ENCODE peak calls at places on chromosomes 3 and 15, in five cellular contexts. One of them, this sample, is unnamed.

GRCh38 chr3:164004205-164004604 is 1074.1 kb downstream of the SI start:
- DNase-seq in K562: peak
- DNase-seq in GM12892: no peak
- DNase-seq in H1: peak
- DNase-seq in SK-N-SH: peak
- DNase-seq in this sample: no peak

GRCh38 chr15:50884583-50884982 is 23.9 kb upstream of the AP4E1 start:
- DNase-seq in K562: no peak
- DNase-seq in GM12892: no peak
- DNase-seq in H1: no peak
- DNase-seq in SK-N-SH: no peak
- DNase-seq in this sample: no peak

GRCh38 chr3:123694377-123695147 is 109.7 kb upstream of the HACD2 start:
- DNase-seq in K562: no peak
- DNase-seq in GM12892: no peak
- DNase-seq in H1: no peak
- DNase-seq in SK-N-SH: no peak
- DNase-seq in this sample: no peak

GRCh38 chr3:48439820-48440589 is at the start of the genes CCDC51 and TMA7:
- DNase-seq in K562: peak
- DNase-seq in GM12892: peak
- DNase-seq in H1: peak
- DNase-seq in SK-N-SH: peak
- DNase-seq in this sample: peak

GRCh38 chr3:22172964-22173363 is 422.0 kb upstream of the ZNF385D start:
- DNase-seq in K562: no peak
- DNase-seq in GM12892: no peak
- DNase-seq in H1: no peak
- DNase-seq in SK-N-SH: no peak
- DNase-seq in this sample: no peak

GRCh38 chr3:179321585-179322322 is 1.1 kb upstream of the ZNF639 start:
- DNase-seq in K562: peak
- DNase-seq in GM12892: no peak
- DNase-seq in H1: peak
- DNase-seq in SK-N-SH: peak
- DNase-seq in this sample: no peak

GRCh38 chr3:132622756-132623155 is 25.7 kb downstream of the ACKR4 start:
- DNase-seq in K562: no peak
- DNase-seq in GM12892: no peak
- DNase-seq in H1: no peak
- DNase-seq in SK-N-SH: no peak
- DNase-seq in this sample: no peak

GRCh38 chr3:38613426-38613825 is 36.1 kb downstream of the SCN5A start:
- DNase-seq in K562: no peak
- DNase-seq in GM12892: no peak
- DNase-seq in H1: no peak
- DNase-seq in SK-N-SH: no peak
- DNase-seq in this sample: no peak

GRCh38 chr3:11381563-11381962 is 109.4 kb downstream of the ATG7 start:
- DNase-seq in K562: no peak
- DNase-seq in GM12892: no peak
- DNase-seq in H1: no peak
- DNase-seq in SK-N-SH: no peak
- DNase-seq in this sample: no peak

GRCh38 chr3:37671926-37672325 is 189.8 kb upstream of the CTDSPL start:
- DNase-seq in K562: no peak
- DNase-seq in GM12892: no peak
- DNase-seq in H1: no peak
- DNase-seq in SK-N-SH: no peak
- DNase-seq in this sample: no peak

GRCh38 chr3:27025718-27026117 is 343.5 kb downstream of the NEK10 start:
- DNase-seq in K562: no peak
- DNase-seq in GM12892: no peak
- DNase-seq in H1: no peak
- DNase-seq in SK-N-SH: no peak
- DNase-seq in this sample: no peak

GRCh38 chr3:15728766-15729165 is 69.0 kb downstream of the ANKRD28 start:
- DNase-seq in K562: no peak
- DNase-seq in GM12892: no peak
- DNase-seq in H1: no peak
- DNase-seq in SK-N-SH: no peak
- DNase-seq in this sample: no peak

GRCh38 chr15:70522323-70522966 is 240.9 kb downstream of the UACA start:
- DNase-seq in K562: no peak
- DNase-seq in GM12892: no peak
- DNase-seq in H1: no peak
- DNase-seq in SK-N-SH: no peak
- DNase-seq in this sample: no peak

GRCh38 chr3:169199283-169199682 is 464.2 kb downstream of the MECOM start:
- DNase-seq in K562: no peak
- DNase-seq in GM12892: no peak
- DNase-seq in H1: no peak
- DNase-seq in SK-N-SH: no peak
- DNase-seq in this sample: no peak

GRCh38 chr15:64029633-64030032 is 16.7 kb downstream of the DAPK2 start:
- DNase-seq in K562: no peak
- DNase-seq in GM12892: no peak
- DNase-seq in H1: no peak
- DNase-seq in SK-N-SH: no peak
- DNase-seq in this sample: no peak

GRCh38 chr15:92623435-92623834 is 32.1 kb downstream of the FAM174B start:
- DNase-seq in K562: no peak
- DNase-seq in GM12892: no peak
- DNase-seq in H1: no peak
- DNase-seq in SK-N-SH: no peak
- DNase-seq in this sample: no peak

GRCh38 chr3:196604548-196604947 is 34.9 kb upstream of the NRROS start:
- DNase-seq in K562: peak
- DNase-seq in GM12892: no peak
- DNase-seq in H1: peak
- DNase-seq in SK-N-SH: no peak
- DNase-seq in this sample: no peak

GRCh38 chr15:79164465-79164864 is 73.9 kb upstream of the RASGRF1 start:
- DNase-seq in K562: no peak
- DNase-seq in GM12892: no peak
- DNase-seq in H1: no peak
- DNase-seq in SK-N-SH: no peak
- DNase-seq in this sample: no peak

GRCh38 chr3:150168694-150169093 is 198.0 kb upstream of the PFN2 start:
- DNase-seq in K562: peak
- DNase-seq in GM12892: no peak
- DNase-seq in H1: no peak
- DNase-seq in SK-N-SH: no peak
- DNase-seq in this sample: no peak

GRCh38 chr3:150169279-150169970 is 198.7 kb upstream of the PFN2 start:
- DNase-seq in K562: peak
- DNase-seq in GM12892: no peak
- DNase-seq in H1: no peak
- DNase-seq in SK-N-SH: no peak
- DNase-seq in this sample: no peak

GRCh38 chr3:150172356-150172755 is 201.7 kb upstream of the PFN2 start:
- DNase-seq in K562: no peak
- DNase-seq in GM12892: no peak
- DNase-seq in H1: no peak
- DNase-seq in SK-N-SH: no peak
- DNase-seq in this sample: no peak

GRCh38 chr3:150174179-150174578 is 203.5 kb upstream of the PFN2 start:
- DNase-seq in K562: no peak
- DNase-seq in GM12892: no peak
- DNase-seq in H1: no peak
- DNase-seq in SK-N-SH: no peak
- DNase-seq in this sample: no peak

GRCh38 chr3:150170843-150171513 is 200.3 kb upstream of the PFN2 start:
- DNase-seq in K562: no peak
- DNase-seq in GM12892: no peak
- DNase-seq in H1: no peak
- DNase-seq in SK-N-SH: no peak
- DNase-seq in this sample: no peak
- TF ChIP-seq TAF1 in K562: no peak
- TF ChIP-seq TAF1 in GM12892: no peak
- TF ChIP-seq TAF1 in H1: no peak
- TF ChIP-seq TAF1 in SK-N-SH: no peak
- TF ChIP-seq TAF1 in this sample: no peak

DNA sequence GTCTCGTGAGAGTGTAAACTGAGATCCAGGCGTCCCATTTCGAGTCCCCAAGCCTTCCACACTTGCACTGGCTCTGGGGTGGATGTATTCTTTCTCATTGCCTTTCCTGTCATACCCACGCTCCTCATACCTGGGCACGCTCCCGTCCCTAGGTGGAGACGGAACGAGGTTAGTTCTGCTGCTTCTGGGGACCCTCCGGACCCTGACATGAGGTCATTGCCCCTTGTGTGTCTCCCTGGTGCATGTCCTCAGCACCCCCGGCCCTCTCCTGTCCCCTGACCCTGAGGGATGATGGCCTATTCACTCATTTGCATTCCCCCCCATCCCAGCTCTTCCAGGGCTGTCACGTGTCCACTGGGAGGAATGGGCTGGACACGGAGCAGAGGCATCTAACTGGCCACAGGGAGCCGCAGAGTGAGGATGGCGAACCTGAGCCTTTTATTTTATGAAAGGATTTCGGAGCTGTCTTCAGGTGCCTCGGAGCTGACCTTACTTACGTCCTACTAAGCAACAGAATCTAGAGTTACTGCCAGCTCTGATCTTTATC is 8.2 kb downstream of the NIPA1 start:
- DNase-seq in K562: no peak
- DNase-seq in GM12892: no peak
- DNase-seq in H1: no peak
- DNase-seq in SK-N-SH: no peak
- DNase-seq in this sample: no peak
- TF ChIP-seq TAF1 in K562: no peak
- TF ChIP-seq TAF1 in GM12892: no peak
- TF ChIP-seq TAF1 in H1: no peak
- TF ChIP-seq TAF1 in SK-N-SH: no peak
- TF ChIP-seq TAF1 in this sample: no peak

DNA sequence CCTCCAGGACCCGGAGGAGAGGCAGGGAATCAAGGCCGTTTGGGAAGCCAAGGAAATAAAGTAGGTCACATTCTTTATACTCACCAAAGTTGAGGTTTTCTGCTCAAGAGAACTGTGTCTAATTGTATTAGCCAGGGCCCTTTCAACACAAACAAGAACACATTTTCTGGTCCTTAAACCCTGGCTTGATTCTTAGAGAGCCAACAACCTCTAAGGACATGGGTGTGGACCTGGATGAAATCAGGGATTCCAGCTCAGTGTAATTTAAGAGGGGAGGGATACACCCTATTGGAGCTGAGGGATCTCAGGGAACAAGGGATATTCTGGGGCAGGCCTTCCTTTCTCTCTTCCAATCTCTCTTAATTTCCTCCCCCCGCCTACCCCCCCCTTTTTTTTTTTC is 104.8 kb downstream of the COL6A6 start:
- DNase-seq in K562: no peak
- DNase-seq in GM12892: no peak
- DNase-seq in H1: no peak
- DNase-seq in SK-N-SH: no peak
- DNase-seq in this sample: no peak
- TF ChIP-seq TAF1 in K562: no peak
- TF ChIP-seq TAF1 in GM12892: no peak
- TF ChIP-seq TAF1 in H1: no peak
- TF ChIP-seq TAF1 in SK-N-SH: no peak
- TF ChIP-seq TAF1 in this sample: no peak

DNA sequence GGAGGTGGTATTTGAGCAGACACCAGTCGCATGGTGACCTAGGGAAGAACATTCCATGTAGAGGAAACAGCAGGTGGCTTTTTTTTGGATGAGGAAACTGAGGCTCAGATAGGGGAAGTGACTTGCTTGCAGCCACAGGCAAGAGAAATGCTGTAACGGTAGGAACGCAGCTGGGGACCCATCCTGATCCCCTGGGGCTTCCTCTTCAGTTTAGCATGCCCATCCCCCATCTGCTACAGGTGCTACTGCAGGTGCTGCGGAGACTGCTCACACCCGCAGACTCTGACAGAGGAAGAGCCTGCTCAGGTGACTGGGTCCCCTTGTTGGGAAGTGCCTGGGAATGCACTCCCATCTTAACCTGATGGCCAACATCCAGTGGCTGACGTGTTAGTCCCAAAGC is 55.4 kb upstream of the SEC13 start:
- DNase-seq in K562: no peak
- DNase-seq in GM12892: no peak
- DNase-seq in H1: no peak
- DNase-seq in SK-N-SH: no peak
- DNase-seq in this sample: no peak
- TF ChIP-seq TAF1 in K562: no peak
- TF ChIP-seq TAF1 in GM12892: no peak
- TF ChIP-seq TAF1 in H1: no peak
- TF ChIP-seq TAF1 in SK-N-SH: no peak
- TF ChIP-seq TAF1 in this sample: no peak

GRCh38 chr3:120258009-120258408 is 27.0 kb downstream of the GPR156 start:
- DNase-seq in K562: no peak
- DNase-seq in GM12892: no peak
- DNase-seq in H1: no peak
- DNase-seq in SK-N-SH: no peak
- DNase-seq in this sample: no peak
- TF ChIP-seq TAF1 in K562: no peak
- TF ChIP-seq TAF1 in GM12892: no peak
- TF ChIP-seq TAF1 in H1: no peak
- TF ChIP-seq TAF1 in SK-N-SH: no peak
- TF ChIP-seq TAF1 in this sample: no peak

This sample was measured in GM12891.